ENCODE peak calls at places on chromosomes 4 and X, in six cellular contexts. X, W, F, L, R and A are unnamed samples.

GRCh38 chr4:182738283-182739047 is 178.7 kb downstream of the DCTD start:
- DNase-seq in L (peak), X (no peak), F (no peak), W (no peak), R (no peak), A (no peak)

GRCh38 chrX:75522565-75523411 is at the start of gene ZDHHC15:
- DNase-seq in R (no peak), F (peak), L (peak), X (peak), W (no peak), A (peak)

GRCh38 chr4:56530269-56531148 is 24.9 kb downstream of the ARL9 start:
- DNase-seq in W (peak), R (no peak), X (peak), F (peak), L (peak), A (peak)

GRCh38 chr4:98504091-98504490 is 154.3 kb downstream of the TSPAN5 start:
- DNase-seq in R (no peak), X (no peak), L (no peak), F (no peak), W (no peak), A (no peak)

GRCh38 chrX:154411981-154412340 is 622 bp downstream of the TAFAZZIN start:
- DNase-seq in F (no peak), W (no peak), R (no peak), X (peak), L (peak), A (peak)

GRCh38 chrX:109939498-109939897 is 63.4 kb upstream of the TMEM164 start:
- DNase-seq in X (no peak), W (no peak), R (no peak), L (no peak), F (no peak), A (no peak)

GRCh38 chr4:56575820-56576429 is 70.3 kb downstream of the ARL9 start:
- DNase-seq in R (peak), W (no peak), F (no peak), X (no peak), L (peak), A (no peak)

GRCh38 chrX:71095971-71096701 is 485 bp downstream of the FOXO4 start:
- DNase-seq in X (peak), F (peak), R (no peak), L (no peak), W (no peak), A (no peak)

GRCh38 chrX:17854069-17854468 is 7.0 kb downstream of the RAI2 start:
- DNase-seq in W (no peak), X (no peak), L (no peak), F (no peak), R (no peak), A (no peak)

GRCh38 chr4:39700500-39700899 is 2.6 kb downstream of the UBE2K start:
- DNase-seq in W (no peak), X (no peak), L (no peak), R (no peak), F (no peak), A (no peak)

GRCh38 chrX:151715735-151716134 is at the start of gene FATE1:
- DNase-seq in R (no peak), W (no peak), L (no peak), X (no peak), F (no peak), A (no peak)

GRCh38 chr4:113101669-113102068 is 52.2 kb downstream of the ANK2 start:
- DNase-seq in F (no peak), L (peak), W (no peak), R (peak), X (no peak), A (no peak)